ENCODE peak calls at places on chromosomes 12 and 14, in four cellular contexts. T, I, O and L are unnamed samples.

GRCh38 chr14:80996049-80996901 is 40.9 kb downstream of the TSHR start:
- DNase-seq in T (no peak), I (peak), O (peak), L (peak)

GRCh38 chr14:49512147-49512551 is 74.0 kb downstream of the RPS29 start:
- DNase-seq in T (no peak), I (no peak), O (no peak), L (no peak)

GRCh38 chr12:88472775-88473174 is 107.5 kb downstream of the KITLG start:
- DNase-seq in T (no peak), I (no peak), O (peak), L (no peak)

GRCh38 chr14:32826404-32827082 is 112.1 kb upstream of the NPAS3 start:
- DNase-seq in T (no peak), I (no peak), O (no peak), L (no peak)

GRCh38 chr14:61296707-61297502 is 15.8 kb upstream of the TMEM30B start:
- DNase-seq in T (peak), I (no peak), O (peak), L (no peak)

GRCh38 chr14:22796087-22796707 is 19.0 kb downstream of the SLC7A7 start:
- DNase-seq in T (no peak), I (no peak), O (no peak), L (no peak)

GRCh38 chr12:53166837-53167236 is 13.7 kb upstream of the ZNF740 start:
- DNase-seq in T (no peak), I (no peak), O (no peak), L (no peak)

GRCh38 chr14:61749264-61749663 is 13.0 kb upstream of the SNAPC1 start:
- DNase-seq in T (no peak), I (no peak), O (no peak), L (no peak)

GRCh38 chr12:109666068-109666467 is 47.6 kb upstream of the FAM222A start:
- DNase-seq in T (no peak), I (no peak), O (no peak), L (no peak)

GRCh38 chr14:21867541-21867940 is 193.9 kb upstream of the OR4E1 start:
- DNase-seq in T (no peak), I (no peak), O (no peak), L (no peak)

GRCh38 chr14:58060077-58060476 is 91.9 kb downstream of the ARMH4 start:
- DNase-seq in T (no peak), I (no peak), O (no peak), L (no peak)

GRCh38 chr14:90698379-90698869 is 117.8 kb downstream of the TTC7B start:
- DNase-seq in T (no peak), I (peak), O (peak), L (no peak)

GRCh38 chr14:105021656-105022275 is 883 bp upstream of the CDCA4 start:
- DNase-seq in T (peak), I (peak), O (no peak), L (peak)

GRCh38 chr14:61174395-61175386 is 106.4 kb downstream of the TMEM30B start:
- DNase-seq in T (no peak), I (no peak), O (peak), L (no peak)

GRCh38 chr12:15819644-15820437 is 30.7 kb upstream of the EPS8 start:
- DNase-seq in T (no peak), I (no peak), O (no peak), L (no peak)

GRCh38 chr12:121888083-121888477 is 510 bp upstream of the PSMD9 start:
- DNase-seq in T (no peak), I (no peak), O (no peak), L (no peak)

GRCh38 chr12:34345801-34346200 is 323.5 kb downstream of the ALG10 start:
- DNase-seq in T (no peak), I (no peak), O (no peak), L (no peak)

GRCh38 chr12:22981711-22982110 is 356.7 kb downstream of the ETNK1 start:
- DNase-seq in T (no peak), I (no peak), O (peak), L (no peak)

GRCh38 chr12:29278673-29279420 is 102.1 kb downstream of the ERGIC2 start:
- DNase-seq in T (no peak), I (no peak), O (no peak), L (no peak)

GRCh38 chr12:19893514-19893913 is 454.2 kb downstream of the AEBP2 start:
- DNase-seq in T (no peak), I (no peak), O (peak), L (no peak)

GRCh38 chr14:55502746-55503284 is 62.4 kb upstream of the TBPL2 start:
- DNase-seq in T (no peak), I (no peak), O (no peak), L (no peak)

GRCh38 chr12:31931796-31932715 is 27.2 kb upstream of the RESF1 start:
- DNase-seq in T (no peak), I (no peak), O (peak), L (no peak)

GRCh38 chr12:86233126-86233525 is 23.1 kb downstream of the MGAT4C start:
- DNase-seq in T (peak), I (no peak), O (peak), L (no peak)

GRCh38 chr14:52862652-52863338 is 71.4 kb upstream of the GNPNAT1 start:
- DNase-seq in T (no peak), I (no peak), O (peak), L (no peak)

GRCh38 chr12:88658009-88658408 is 77.7 kb upstream of the KITLG start:
- DNase-seq in T (no peak), I (no peak), O (no peak), L (no peak)

GRCh38 chr12:40566246-40566645 is 126.0 kb upstream of the CNTN1 start:
- DNase-seq in T (no peak), I (no peak), O (no peak), L (no peak)

GRCh38 chr12:65875635-65876034 is 51.4 kb downstream of the HMGA2 start:
- DNase-seq in T (no peak), I (no peak), O (peak), L (no peak)

GRCh38 chr12:115611477-115611876 is 666.0 kb downstream of the MED13L start:
- DNase-seq in T (no peak), I (no peak), O (no peak), L (no peak)

GRCh38 chr12:21483531-21483930 is 17.9 kb downstream of the RECQL start:
- DNase-seq in T (peak), I (no peak), O (no peak), L (no peak)

GRCh38 chr12:48193623-48194022 is 9.5 kb downstream of the OR10AD1 start:
- DNase-seq in T (no peak), I (no peak), O (no peak), L (no peak)

GRCh38 chr14:89401241-89401640 is 15.8 kb downstream of the FOXN3 start:
- DNase-seq in T (no peak), I (no peak), O (no peak), L (no peak)

GRCh38 chr12:104340917-104341611 is 37.5 kb downstream of the EID3 start:
- DNase-seq in T (no peak), I (no peak), O (no peak), L (no peak)